ENCODE peak calls at places on chromosomes 2 and 18, in nine cellular contexts. R is cardiac muscle cell, Q is upper lobe of right lung, Y is ovary, M is spleen, J is lung, K is stomach, Z is HCT116, I is prostate gland. F is an unnamed sample.

GRCh38 chr18:80246656-80247402 is 485 bp downstream of the PARD6G start:
- DNase-seq in K (no peak), J (peak; percentile 28), I (peak; percentile 46), Y (peak; percentile 62), Z (no peak), R (no peak), M (no peak), Q (peak; percentile 68), F (no peak)

GRCh38 chr18:76621184-76621583 is 126.1 kb upstream of the ZNF516 start:
- DNase-seq in R (no peak), I (no peak), J (no peak), Y (no peak), K (no peak), Z (no peak), Q (no peak), M (no peak), F (no peak)

GRCh38 chr18:79926306-79926705 is 25.1 kb downstream of the SLC66A2 start:
- DNase-seq in Y (peak; percentile 15), I (no peak), M (peak; percentile 53), J (no peak), R (no peak), K (peak; percentile 18), Z (no peak), Q (no peak), F (no peak)

GRCh38 chr2:133109772-133110171 is 439.8 kb upstream of the LYPD1 start:
- DNase-seq in K (no peak), Q (no peak), M (no peak), J (no peak), R (no peak), I (no peak), Y (no peak), Z (no peak), F (no peak)

GRCh38 chr2:47031909-47032668 is 116.5 kb upstream of the MCFD2 start:
- DNase-seq in Z (no peak), R (no peak), I (no peak), K (no peak), J (no peak), Q (no peak), M (no peak), Y (no peak), F (no peak)

GRCh38 chr2:45786030-45786830 is 134.8 kb downstream of the PRKCE start:
- DNase-seq in Y (no peak), Q (no peak), I (no peak), M (no peak), R (no peak), Z (no peak), K (no peak), J (no peak), F (no peak)

GRCh38 chr2:53407363-53408080 is 360.1 kb upstream of the CHAC2 start:
- DNase-seq in I (no peak), R (no peak), Y (no peak), M (no peak), K (no peak), J (no peak), Q (no peak), Z (peak; percentile 15), F (no peak)

GRCh38 chr18:36850527-36851201 is 21.7 kb downstream of the KIAA1328 start:
- DNase-seq in R (no peak), K (no peak), I (no peak), Y (no peak), Q (no peak), Z (peak; percentile 4), M (no peak), J (no peak), F (no peak)

GRCh38 chr2:138201326-138201725 is 237.1 kb downstream of the HNMT start:
- DNase-seq in Q (no peak), Y (no peak), I (no peak), K (no peak), J (no peak), R (peak; percentile 7), Z (no peak), M (no peak), F (no peak)

GRCh38 chr2:68932392-68932791 is 20.3 kb downstream of the GKN2 start:
- DNase-seq in M (no peak), Q (no peak), Z (no peak), R (no peak), I (no peak), J (no peak), K (no peak), Y (no peak), F (no peak)

GRCh38 chr18:76565238-76566173 is 70.5 kb upstream of the ZNF516 start:
- DNase-seq in R (peak; percentile 83), Z (no peak), J (peak; percentile 76), Y (peak; percentile 75), M (peak; percentile 84), Q (peak; percentile 79), I (peak; percentile 76), K (peak; percentile 66), F (no peak)

GRCh38 chr18:14945984-14946383 is 198.0 kb downstream of the ANKRD30B start:
- DNase-seq in Y (no peak), K (no peak), Z (no peak), I (no peak), J (no peak), Q (no peak), M (no peak), R (no peak), F (no peak)
- H3K9me3 ChIP-seq in Y (no peaks in the 10 kb centered on the region), K (no peaks in the 10 kb centered on the region), Z (no peaks in the 10 kb centered on the region), I (no peaks in the 10 kb centered on the region), J (no peaks in the 10 kb centered on the region), Q (no peaks in the 10 kb centered on the region), M (no peaks in the 10 kb centered on the region), R (no peaks in the 10 kb centered on the region), F (no peaks in the 10 kb centered on the region)

GRCh38 chr2:38095655-38095995 is 19.7 kb upstream of the CYP1B1 start:
- DNase-seq in K (no peak), Z (no peak), J (no peak), I (no peak), Q (no peak), Y (no peak), M (no peak), R (no peak), F (no peak)
- H3K27ac ChIP-seq in K (peak overlapping the region; percentile 28), Z (no peak overlapping the region), J (peak overlapping the region; percentile 91), I (peak overlapping the region; percentile 73), Q (peak overlapping the region; percentile 40), Y (no peak overlapping the region), M (peak overlapping the region; percentile 29), R (no peak overlapping the region), F (no peak overlapping the region)

GRCh38 chr18:78884502-78884901 is 95.1 kb upstream of the SALL3 start:
- DNase-seq in K (no peak), Z (no peak), Y (no peak), I (no peak), J (no peak), M (no peak), Q (no peak), R (no peak), F (no peak)
- TF ChIP-seq CTCF in K (no peak), Z (no peak), Y (no peak), I (no peak), J (no peak), M (no peak), Q (no peak), R (no peak), F (no peak)

GRCh38 chr2:3450385-3451031 is 68.8 kb downstream of the ADI1 start:
- DNase-seq in M (no peak), K (peak; percentile 25), Y (no peak), J (no peak), I (no peak), R (peak; percentile 63), Z (no peak), Q (no peak), F (no peak)
- H3K9me3 ChIP-seq in M (no peaks in the 10 kb centered on the region), K (no peaks in the 10 kb centered on the region), Y (no peaks in the 10 kb centered on the region), J (no peaks in the 10 kb centered on the region), I (no peaks in the 10 kb centered on the region), R (no peaks in the 10 kb centered on the region), Z (no peaks in the 10 kb centered on the region), Q (no peaks in the 10 kb centered on the region), F (no peaks in the 10 kb centered on the region)

GRCh38 chr2:168255866-168256265 is 8.5 kb upstream of the STK39 start:
- DNase-seq in J (no peak), Q (no peak), Y (no peak), K (peak; percentile 61), M (no peak), I (peak; percentile 48), Z (no peak), R (no peak), F (no peak)
- H3K27ac ChIP-seq in J (no peak overlapping the region), Q (no peak overlapping the region), Y (no peak overlapping the region), K (peak overlapping the region; percentile 68), M (no peak overlapping the region), I (peak overlapping the region; percentile 1), Z (no peak overlapping the region), R (no peak overlapping the region), F (no peak overlapping the region)

GRCh38 chr2:194294156-194294555 is 1362.9 kb upstream of the SLC39A10 start:
- DNase-seq in Z (no peak), M (no peak), I (no peak), J (no peak), Q (no peak), R (no peak), Y (no peak), K (no peak), F (no peak)

GRCh38 chr2:194289712-194290346 is 1367.2 kb upstream of the SLC39A10 start:
- DNase-seq in Y (no peak), Z (no peak), R (no peak), J (no peak), M (no peak), K (no peak), Q (no peak), I (no peak), F (no peak)

GRCh38 chr2:194291104-194291503 is 1365.9 kb upstream of the SLC39A10 start:
- DNase-seq in J (no peak), I (no peak), Q (no peak), K (no peak), M (no peak), R (no peak), Z (no peak), Y (no peak), F (no peak)
- TF ChIP-seq CTCF in J (no peak), I (no peak), Q (no peak), K (no peak), M (no peak), R (no peak), Z (no peak), Y (no peak), F (no peak)

DNA sequence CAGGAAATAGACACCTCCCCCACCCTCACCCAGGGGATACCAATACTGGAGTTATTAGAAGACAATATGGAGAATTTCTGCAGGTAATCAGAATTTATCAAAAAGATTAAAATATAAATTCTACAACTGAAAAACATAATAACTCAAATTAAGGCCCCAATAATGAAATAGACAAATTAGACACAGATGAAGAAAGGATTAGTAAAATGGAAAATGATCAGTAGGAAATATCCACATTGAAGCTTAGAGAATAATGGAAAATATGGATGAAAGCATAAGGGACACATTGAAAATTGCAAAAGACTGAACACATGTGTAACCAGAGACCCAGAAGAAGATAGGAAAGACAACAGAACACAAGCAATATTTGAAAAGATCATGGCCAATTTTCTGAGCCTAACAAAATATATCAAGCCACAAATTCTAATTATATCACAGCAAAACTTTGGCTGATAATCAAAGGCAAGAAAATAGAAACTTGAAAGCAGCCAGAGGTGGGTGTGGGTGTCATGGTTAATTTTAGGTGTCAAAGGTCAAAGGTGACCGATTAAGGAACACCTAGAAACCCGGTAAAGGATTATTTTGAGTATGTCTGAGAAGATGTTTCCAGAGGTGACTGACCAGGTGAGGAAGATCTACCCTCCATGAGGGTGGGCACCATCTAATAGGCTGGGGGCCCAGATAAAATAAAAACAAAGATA is 28.2 kb downstream of the BOK start:
- DNase-seq in J (no peak), I (no peak), Y (no peak), Z (no peak), R (no peak), M (no peak), K (no peak), Q (no peak), F (no peak)
- H3K9me3 ChIP-seq in J (no peaks in the 10 kb centered on the region), I (no peaks in the 10 kb centered on the region), Y (no peaks in the 10 kb centered on the region), Z (peaks cover 15% of the 10 kb centered on the region), R (no peaks in the 10 kb centered on the region), M (peaks cover 48% of the 10 kb centered on the region), K (peaks cover 12% of the 10 kb centered on the region), Q (peaks cover 10% of the 10 kb centered on the region), F (no peaks in the 10 kb centered on the region)

GRCh38 chr2:25337276-25337675 is 4.4 kb downstream of the DNMT3A start:
- DNase-seq in Y (no peak), R (no peak), Q (no peak), M (peak; percentile 46), J (no peak), K (no peak), Z (no peak), I (no peak), F (no peak)
- H3K27ac ChIP-seq in Y (no peak overlapping the region), R (peak overlapping the region; percentile 19), Q (no peak overlapping the region), M (peak overlapping the region; percentile 26), J (peak overlapping the region; percentile 7), K (no peak overlapping the region), Z (no peak overlapping the region), I (no peak overlapping the region), F (no peak overlapping the region)

F was measured in Peyer's patch.